ENCODE peak calls at places on chromosomes 12 and 14, in eight cellular contexts. N is T-helper 1 cell; E is nephron progenitor cell; O is A549; Q is hippocampal formation; Y is activated CD4-positive, CD25-positive, alpha-beta regulatory T cell; F is AG04450; L is effector memory CD4-positive, alpha-beta T cell. D is an unnamed sample.
A peak's percentile ranks its signal among the peaks of the same experiment; 100 is the strongest.

GRCh38 chr12:21906919-21907642 is 34.1 kb downstream of the ABCC9 start:
- DNase-seq in N (no peak), E (no peak), O (no peak), Q (no peak), Y (no peak), F (no peak), L (no peak), D (no peak)

GRCh38 chr12:3487027-3487426 is 4.0 kb upstream of the PRMT8 start:
- DNase-seq in N (no peak), E (no peak), O (no peak), Q (no peak), Y (no peak), F (no peak), L (no peak), D (no peak)

GRCh38 chr14:105877645-105878044 is 351.3 kb downstream of the TMEM121 start:
- DNase-seq in N (no peak), E (no peak), O (no peak), Q (no peak), Y (no peak), F (no peak), L (no peak), D (no peak)

GRCh38 chr14:32998433-32998832 is 59.8 kb downstream of the NPAS3 start:
- DNase-seq in N (no peak), E (no peak), O (no peak), Q (no peak), Y (no peak), F (no peak), L (no peak), D (no peak)

GRCh38 chr12:118925407-118926202 is 55.7 kb upstream of the SRRM4 start:
- DNase-seq in N (no peak), E (no peak), O (no peak), Q (no peak), Y (no peak), F (no peak), L (no peak), D (no peak)

GRCh38 chr14:97021001-97021400 is 223.8 kb downstream of the VRK1 start:
- DNase-seq in N (no peak), E (no peak), O (no peak), Q (no peak), Y (no peak), F (no peak), L (no peak), D (no peak)

GRCh38 chr12:78018146-78018910 is 187.6 kb downstream of the NAV3 start:
- DNase-seq in N (no peak), E (no peak), O (no peak), Q (no peak), Y (no peak), F (peak; percentile 7), L (no peak), D (no peak)

GRCh38 chr14:96824283-96824682 is 27.1 kb downstream of the VRK1 start:
- DNase-seq in N (no peak), E (no peak), O (no peak), Q (no peak), Y (no peak), F (peak; percentile 23), L (no peak), D (no peak)

GRCh38 chr12:101570022-101570421 is 24.7 kb upstream of the MYBPC1 start:
- DNase-seq in N (no peak), E (no peak), O (peak; percentile 43), Q (no peak), Y (no peak), F (peak; percentile 15), L (no peak), D (peak; percentile 19)

GRCh38 chr14:22008098-22008412 is 334.4 kb upstream of the OR4E1 start:
- DNase-seq in N (no peak), E (no peak), O (no peak), Q (no peak), Y (no peak), F (no peak), L (no peak), D (no peak)

GRCh38 chr12:124026755-124027745 is 54.0 kb downstream of the ZNF664 start:
- DNase-seq in N (no peak), E (no peak), O (no peak), Q (no peak), Y (no peak), F (no peak), L (no peak), D (no peak)

GRCh38 chr12:116864371-116865160 is 16.7 kb downstream of the HRK start:
- DNase-seq in N (no peak), E (no peak), O (peak; percentile 53), Q (no peak), Y (no peak), F (peak; percentile 42), L (no peak), D (peak; percentile 13)

GRCh38 chr14:58821421-58821820 is 183.7 kb downstream of the DACT1 start:
- DNase-seq in N (no peak), E (no peak), O (no peak), Q (no peak), Y (no peak), F (no peak), L (no peak), D (no peak)

GRCh38 chr12:131287015-131287937 is 333.6 kb downstream of the ADGRD1 start:
- DNase-seq in N (no peak), E (no peak), O (no peak), Q (no peak), Y (no peak), F (no peak), L (no peak), D (no peak)

GRCh38 chr14:65195042-65195719 is 92.9 kb upstream of the MAX start:
- DNase-seq in N (no peak), E (no peak), O (no peak), Q (no peak), Y (no peak), F (no peak), L (no peak), D (no peak)

GRCh38 chr12:45077259-45077658 is 26.4 kb upstream of the DBX2 start:
- DNase-seq in N (no peak), E (no peak), O (no peak), Q (no peak), Y (no peak), F (no peak), L (no peak), D (no peak)

GRCh38 chr14:28001002-28001401 is 765.6 kb upstream of the FOXG1 start:
- DNase-seq in N (no peak), E (no peak), O (no peak), Q (no peak), Y (no peak), F (no peak), L (no peak), D (no peak)

GRCh38 chr12:117076410-117077372 is 22.5 kb downstream of the TESC start:
- DNase-seq in N (no peak), E (no peak), O (no peak), Q (no peak), Y (no peak), F (no peak), L (no peak), D (no peak)

GRCh38 chr12:4108803-4109345 is 164.7 kb upstream of the CCND2 start:
- DNase-seq in N (no peak), E (no peak), O (no peak), Q (no peak), Y (no peak), F (no peak), L (no peak), D (no peak)

GRCh38 chr14:97948841-97949240 is 1151.7 kb downstream of the VRK1 start:
- DNase-seq in N (no peak), E (peak; percentile 21), O (no peak), Q (no peak), Y (no peak), F (no peak), L (no peak), D (no peak)

GRCh38 chr12:72511493-72511892 is 239.3 kb downstream of the TRHDE start:
- DNase-seq in N (no peak), E (no peak), O (no peak), Q (no peak), Y (no peak), F (no peak), L (no peak), D (no peak)

GRCh38 chr12:130401703-130402102 is 64.0 kb downstream of the PIWIL1 start:
- DNase-seq in N (no peak), E (no peak), O (peak; percentile 42), Q (no peak), Y (no peak), F (no peak), L (no peak), D (no peak)

GRCh38 chr12:122399592-122400373 is 22.7 kb downstream of the CLIP1 start:
- DNase-seq in N (no peak), E (peak; percentile 49), O (peak; percentile 96), Q (no peak), Y (peak; percentile 30), F (peak; percentile 75), L (no peak), D (peak; percentile 82)

GRCh38 chr12:89556976-89557375 is 31.1 kb upstream of the POC1B start:
- DNase-seq in N (no peak), E (no peak), O (no peak), Q (no peak), Y (no peak), F (no peak), L (no peak), D (no peak)

GRCh38 chr14:51004801-51005526 is 60.7 kb upstream of the PYGL start:
- DNase-seq in N (no peak), E (no peak), O (peak; percentile 93), Q (no peak), Y (no peak), F (no peak), L (no peak), D (no peak)